ENCODE peak calls at places on chromosomes 2 and 18, in six cellular contexts. Q, H, P, G, D and I are unnamed samples.

GRCh38 chr2:203097735-203098134 is 83.1 kb downstream of the NBEAL1 start:
- DNase-seq in P (peak; percentile 36), G (peak; percentile 10), D (no peak), H (no peak), Q (peak; percentile 23), I (peak; percentile 12)

GRCh38 chr2:73244580-73244979 is 10.5 kb downstream of the CCT7 start:
- DNase-seq in G (no peak), D (no peak), Q (no peak), P (no peak), H (no peak), I (no peak)

GRCh38 chr18:73684651-73685050 is 463.0 kb downstream of the FBXO15 start:
- DNase-seq in D (no peak), Q (no peak), G (no peak), H (no peak), P (no peak), I (no peak)

GRCh38 chr2:149184994-149185393 is 145.4 kb upstream of the LYPD6 start:
- DNase-seq in G (no peak), P (no peak), Q (no peak), D (no peak), H (no peak), I (no peak)

GRCh38 chr2:223846524-223846923 is 9.1 kb upstream of the AP1S3 start:
- DNase-seq in G (no peak), D (no peak), P (no peak), Q (no peak), H (no peak), I (no peak)

GRCh38 chr18:46369323-46369722 is 265.1 kb downstream of the HAUS1 start:
- DNase-seq in P (no peak), G (no peak), H (no peak), D (no peak), Q (no peak), I (no peak)

GRCh38 chr18:8654482-8655451 is 45.5 kb downstream of the RAB12 start:
- DNase-seq in H (no peak), Q (peak; percentile 24), G (peak; percentile 51), P (no peak), D (no peak), I (no peak)

GRCh38 chr2:239472220-239472775 is 71.5 kb upstream of the HDAC4 start:
- DNase-seq in G (no peak), D (no peak), H (no peak), Q (no peak), P (no peak), I (no peak)

GRCh38 chr2:134019871-134020270 is 234.0 kb upstream of the MGAT5 start:
- DNase-seq in Q (no peak), G (no peak), P (no peak), D (no peak), H (no peak), I (no peak)

GRCh38 chr2:137676348-137676747 is 287.9 kb upstream of the HNMT start:
- DNase-seq in D (no peak), H (no peak), P (no peak), Q (no peak), G (no peak), I (no peak)

GRCh38 chr2:23412556-23413155 is 27.7 kb downstream of the KLHL29 start:
- DNase-seq in D (no peak), Q (no peak), G (no peak), P (no peak), H (no peak), I (no peak)

GRCh38 chr2:143501245-143501644 is 372.0 kb downstream of the ARHGAP15 start:
- DNase-seq in D (no peak), H (no peak), P (no peak), Q (no peak), G (no peak), I (no peak)

GRCh38 chr2:143505542-143505941 is 376.3 kb downstream of the ARHGAP15 start:
- DNase-seq in G (no peak), P (no peak), H (no peak), D (no peak), Q (no peak), I (no peak)

GRCh38 chr2:143503280-143503679 is 374.1 kb downstream of the ARHGAP15 start:
- DNase-seq in D (no peak), P (no peak), G (no peak), H (no peak), Q (no peak), I (no peak)

DNA sequence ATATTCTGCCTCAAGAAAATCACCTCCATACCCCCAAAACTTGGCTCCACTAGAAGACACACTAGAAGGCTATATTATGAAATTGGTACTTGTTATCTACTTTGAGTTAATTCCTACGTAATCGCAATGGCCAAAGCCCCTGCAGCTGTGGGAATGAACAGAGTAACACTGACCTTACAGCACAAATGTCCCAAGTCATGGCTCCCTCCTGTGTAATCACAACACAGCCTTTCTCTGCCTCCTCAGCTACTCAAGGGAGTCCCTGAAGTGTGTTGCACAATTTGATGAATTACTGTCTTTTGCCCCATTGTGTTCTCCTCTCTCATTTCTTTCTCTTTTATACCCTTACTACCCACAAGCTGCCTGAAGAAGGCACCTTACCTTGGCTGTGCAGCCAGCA is 375.2 kb downstream of the ARHGAP15 start:
- DNase-seq in Q (no peak), G (no peak), D (no peak), P (no peak), H (no peak), I (no peak)
- TF ChIP-seq JUND in Q (no peak), G (no peak), D (no peak), P (no peak), H (no peak), I (no peak)

DNA sequence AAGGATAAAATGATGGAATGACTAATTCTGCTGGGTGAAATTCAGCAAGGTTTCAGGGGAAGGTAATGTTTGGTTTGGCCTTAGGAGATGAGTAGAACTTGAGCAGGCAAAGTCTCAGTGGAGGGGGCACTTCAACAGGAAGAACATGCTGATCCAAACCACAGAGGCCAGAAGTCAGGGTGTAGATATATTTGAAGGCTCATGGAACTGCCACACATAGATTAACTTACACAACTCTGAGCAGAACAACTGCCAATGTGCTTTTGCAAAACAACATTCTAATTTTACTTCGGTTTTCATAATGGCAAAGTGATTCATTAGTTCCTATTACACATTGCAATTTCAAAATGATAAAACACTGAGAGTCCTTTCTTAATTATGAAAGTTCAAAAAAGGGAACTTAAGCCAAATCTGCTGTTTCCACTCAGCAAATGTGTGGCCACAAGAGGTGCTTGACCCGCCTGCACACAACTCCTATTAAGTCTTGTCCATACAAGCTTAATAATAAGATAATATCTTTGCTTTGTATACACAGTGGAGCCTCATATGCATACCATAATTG is 284.8 kb downstream of the MREG start:
- DNase-seq in D (no peak), Q (no peak), H (peak; percentile 35), G (no peak), P (peak; percentile 34), I (no peak)
- TF ChIP-seq JUND in D (no peak), Q (no peak), H (no peak), G (no peak), P (no peak), I (no peak)

GRCh38 chr2:240834377-240834975 is 14.5 kb upstream of the KIF1A start:
- DNase-seq in P (no peak), H (no peak), D (no peak), G (no peak), Q (no peak), I (no peak)
- TF ChIP-seq JUND in P (no peak), H (no peak), D (no peak), G (no peak), Q (no peak), I (no peak)

GRCh38 chr18:30135938-30136337 is 906.6 kb downstream of the DSC3 start:
- DNase-seq in G (no peak), Q (no peak), D (no peak), P (no peak), H (no peak), I (no peak)

GRCh38 chr18:30134020-30134419 is 908.5 kb downstream of the DSC3 start:
- DNase-seq in Q (no peak), D (no peak), P (no peak), G (no peak), H (no peak), I (no peak)

DNA sequence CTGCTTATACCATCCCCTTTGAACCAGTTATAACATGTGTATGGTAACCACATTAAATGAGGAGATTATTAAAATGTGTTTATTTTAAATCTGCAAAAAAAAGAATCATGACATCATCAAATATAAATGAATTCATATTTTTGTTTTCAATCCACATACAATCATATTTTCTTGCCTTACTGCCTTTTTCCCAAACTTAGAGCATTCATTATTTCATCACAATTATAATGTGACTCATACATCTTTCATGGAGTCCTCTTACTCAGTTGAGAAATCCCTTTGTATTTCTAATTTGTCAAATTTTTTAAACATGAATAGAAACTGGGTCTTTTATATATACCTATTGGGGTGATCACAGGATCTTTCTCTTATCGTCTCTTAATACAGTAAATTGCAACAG is 909.6 kb downstream of the DSC3 start:
- DNase-seq in P (no peak), Q (no peak), D (no peak), G (no peak), H (no peak), I (no peak)
- TF ChIP-seq JUND in P (no peak), Q (no peak), D (no peak), G (no peak), H (no peak), I (no peak)

DNA sequence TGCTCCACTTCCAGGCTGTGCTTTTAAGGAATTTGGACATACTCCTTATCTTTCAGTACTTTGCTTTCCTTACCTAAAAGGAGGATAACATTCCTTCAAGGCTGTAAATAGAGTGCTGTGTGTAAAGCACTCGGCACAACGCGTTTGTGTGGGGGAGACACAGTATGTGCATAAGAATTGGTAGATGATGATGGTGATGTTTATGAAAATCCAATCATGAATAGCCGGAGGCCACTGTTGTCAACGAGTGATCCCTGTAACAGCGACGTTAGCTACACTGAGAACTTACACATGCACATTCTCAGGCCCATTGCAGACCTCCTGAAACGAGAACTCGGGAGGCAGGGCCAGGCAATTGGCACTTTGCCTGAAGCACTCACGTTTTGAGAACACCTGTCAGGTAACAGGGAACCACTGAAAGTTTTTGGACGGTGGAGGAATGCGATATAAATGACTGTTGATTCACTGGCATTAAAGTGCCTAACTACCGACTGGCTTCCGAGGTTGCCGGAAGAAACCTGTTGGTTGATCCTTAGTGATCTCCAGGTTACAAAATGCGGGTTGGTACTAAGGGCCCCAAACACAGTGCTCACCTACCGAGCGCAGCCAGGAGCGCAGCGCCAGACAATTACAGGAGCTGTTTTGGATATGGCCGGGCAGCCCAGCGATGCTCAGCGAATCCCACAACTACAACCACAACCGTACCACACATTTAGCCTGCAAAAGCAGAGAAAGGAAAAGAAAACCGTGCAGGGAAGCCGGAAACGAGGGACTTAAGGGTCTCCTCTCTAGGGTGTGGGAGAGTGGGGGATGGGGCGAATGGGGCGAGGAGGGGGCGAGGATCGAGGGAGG is 1.0 kb upstream of the MAP4K4 start:
- DNase-seq in H (no peak), Q (peak; percentile 20), D (peak; percentile 3), P (no peak), G (no peak), I (no peak)
- TF ChIP-seq JUND in H (no peak), Q (no peak), D (no peak), P (no peak), G (no peak), I (no peak)

GRCh38 chr18:28652654-28653053 is 475.7 kb upstream of the CDH2 start:
- DNase-seq in G (no peak), D (no peak), P (no peak), Q (no peak), H (no peak), I (no peak)

DNA sequence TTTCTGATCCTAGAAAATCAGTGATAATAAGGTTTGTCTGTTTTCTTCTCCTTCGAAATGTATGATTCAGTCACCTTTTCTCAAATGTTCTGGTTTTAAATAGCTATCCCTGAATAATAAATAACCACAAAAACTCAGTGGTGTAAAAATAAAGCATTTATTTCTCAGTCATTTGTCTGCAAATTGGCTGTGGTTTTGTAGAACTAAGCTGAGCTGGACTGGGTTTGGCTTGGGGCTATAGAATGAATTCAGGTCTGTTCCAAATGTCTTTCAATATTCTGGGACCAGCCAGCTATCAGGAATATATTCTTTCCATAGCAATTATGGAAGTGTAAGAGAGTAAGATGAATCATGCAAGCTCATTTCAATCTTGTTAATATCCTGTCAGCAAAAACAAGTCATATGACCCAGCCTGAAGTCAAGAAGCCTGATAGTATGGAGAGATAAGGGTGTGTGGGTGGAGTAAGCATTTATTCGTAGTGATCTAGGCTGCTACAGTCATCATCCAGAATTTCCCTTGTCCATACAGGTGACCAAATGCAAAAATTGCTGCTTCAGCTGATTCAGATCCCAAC is 481.0 kb upstream of the CDH2 start:
- DNase-seq in H (no peak), Q (no peak), P (no peak), G (no peak), D (no peak), I (no peak)
- TF ChIP-seq JUND in H (no peak), Q (no peak), P (no peak), G (no peak), D (no peak), I (no peak)